ENCODE peak calls at places on chromosomes 4 and X, in four cellular contexts. Q, A, D and J are unnamed samples.

GRCh38 chrX:65463550-65463949 is 71.0 kb downstream of the LAS1L start:
- DNase-seq in Q (no peak), A (no peak), D (no peak), J (no peak)

GRCh38 chr4:15043922-15044321 is 41.6 kb downstream of the CPEB2 start:
- DNase-seq in Q (no peak), A (no peak), D (no peak), J (no peak)

GRCh38 chr4:120070191-120070590 is 3.5 kb upstream of the MAD2L1 start:
- DNase-seq in Q (no peak), A (no peak), D (no peak), J (no peak)

GRCh38 chr4:40330536-40330935 is 4.6 kb upstream of the CHRNA9 start:
- DNase-seq in Q (no peak), A (no peak), D (no peak), J (no peak)

GRCh38 chrX:153702350-153703035 is 14.8 kb downstream of the SLC6A8 start:
- DNase-seq in Q (no peak), A (no peak), D (no peak), J (no peak)

GRCh38 chr4:181971411-181971810 is 271.8 kb upstream of the TENM3 start:
- DNase-seq in Q (no peak), A (no peak), D (no peak), J (no peak)

GRCh38 chr4:10096976-10097330 is 19.6 kb downstream of the WDR1 start:
- DNase-seq in Q (no peak), A (no peak), D (no peak), J (no peak)

GRCh38 chr4:105990933-105991332 is 95.7 kb downstream of the NPNT start:
- DNase-seq in Q (no peak), A (no peak), D (peak; percentile 78), J (no peak)

GRCh38 chr4:146932111-146932510 is 13.6 kb downstream of the TTC29 start:
- DNase-seq in Q (no peak), A (no peak), D (no peak), J (no peak)

GRCh38 chr4:184424993-184425758 is 49.2 kb downstream of the IRF2 start:
- DNase-seq in Q (no peak), A (no peak), D (no peak), J (no peak)

DNA sequence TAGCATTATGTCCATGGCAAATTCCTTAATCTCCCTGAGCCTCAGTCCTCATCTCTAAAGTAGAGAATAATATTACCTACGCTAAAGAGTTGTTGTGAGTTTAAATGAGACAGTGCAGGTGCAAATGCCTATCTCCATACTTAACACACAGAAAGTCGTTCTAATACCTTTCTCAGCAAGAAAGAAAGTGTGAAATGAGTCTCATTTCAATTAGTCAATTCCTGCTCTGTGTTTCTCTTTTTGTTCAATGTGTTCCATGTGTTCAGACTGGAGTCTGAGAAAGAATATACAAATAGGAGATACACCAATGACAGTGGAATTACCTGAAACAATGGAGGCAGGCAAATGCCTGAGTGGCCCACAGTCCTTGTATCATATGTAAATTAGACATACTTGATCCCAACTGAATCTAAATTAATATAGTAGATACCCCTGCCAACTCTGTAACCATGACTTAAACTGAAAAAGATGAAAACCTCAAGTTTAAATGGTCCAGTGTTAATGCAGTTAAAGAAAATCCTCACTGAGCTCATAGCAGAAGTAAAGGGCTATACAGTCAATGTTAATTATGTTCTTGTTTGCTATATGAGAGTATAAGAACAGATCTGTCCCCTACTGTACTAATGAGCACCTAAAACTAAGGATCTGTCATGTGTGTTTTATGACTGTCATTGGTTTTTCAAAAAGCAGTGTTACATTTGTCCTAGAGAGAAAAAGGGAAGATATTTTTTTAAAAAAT is 68.2 kb downstream of the GPC3 start:
- DNase-seq in Q (no peak), A (no peak), D (no peak), J (no peak)
- TF ChIP-seq CTCF in Q (no peak), A (no peak), D (no peak), J (no peak)

GRCh38 chr4:57190651-57191481 is 80.7 kb upstream of the IGFBP7 start:
- DNase-seq in Q (peak; percentile 48), A (peak; percentile 49), D (no peak), J (peak; percentile 42)
- TF ChIP-seq CTCF in Q (peak; percentile 51), A (peak; percentile 68), D (peak; percentile 55), J (peak; percentile 73)

GRCh38 chr4:154630307-154630706 is 17.9 kb upstream of the FGG start:
- DNase-seq in Q (no peak), A (no peak), D (no peak), J (no peak)

GRCh38 chr4:154623995-154624394 is 11.5 kb upstream of the FGG start:
- DNase-seq in Q (no peak), A (no peak), D (no peak), J (no peak)

GRCh38 chr4:154622598-154622997 is 10.1 kb upstream of the FGG start:
- DNase-seq in Q (no peak), A (no peak), D (no peak), J (no peak)

DNA sequence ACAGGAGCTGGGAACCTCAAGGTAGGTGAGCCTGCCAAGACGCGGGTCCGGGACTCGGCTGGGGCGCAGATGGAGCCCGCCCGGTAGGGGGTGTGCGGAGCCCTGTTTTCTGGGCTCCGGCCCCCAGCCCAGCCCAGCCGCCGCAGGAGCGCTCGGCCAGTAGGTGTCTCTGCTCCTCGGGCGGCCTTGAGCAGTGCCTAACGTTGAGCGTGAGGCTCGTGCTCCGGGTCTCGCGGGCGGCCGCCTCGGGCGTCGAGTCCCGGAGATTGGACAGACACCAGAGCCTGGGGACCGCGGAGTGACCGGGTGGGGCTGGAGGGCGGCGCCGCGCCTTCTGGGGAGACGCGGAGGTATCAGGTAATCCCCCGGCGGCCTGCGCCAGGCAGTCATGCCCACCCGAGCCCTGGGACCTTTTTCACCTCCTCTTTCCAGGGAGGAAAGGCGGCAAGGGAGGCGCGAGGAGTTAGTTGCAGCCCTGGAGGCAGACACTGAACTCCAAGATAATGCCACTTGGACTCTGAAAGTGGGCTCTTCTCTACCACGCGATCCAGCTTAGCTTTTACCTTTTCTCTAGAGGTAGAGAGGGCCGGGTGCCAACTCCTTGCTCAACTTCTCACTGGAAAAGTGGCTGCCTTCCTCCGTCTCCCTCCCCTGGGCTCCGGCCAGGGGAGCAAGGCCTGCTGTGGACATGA is 14.5 kb upstream of the FGG start:
- DNase-seq in Q (peak; percentile 78), A (peak; percentile 66), D (peak; percentile 87), J (no peak)
- TF ChIP-seq CTCF in Q (peak; percentile 67), A (peak; percentile 75), D (peak; percentile 54), J (peak; percentile 41)

GRCh38 chrX:97026406-97026805 is 142.7 kb downstream of the RPA4 start:
- DNase-seq in Q (no peak), A (no peak), D (no peak), J (no peak)
- TF ChIP-seq CTCF in Q (no peak), A (peak; percentile 54), D (no peak), J (no peak)

GRCh38 chr4:7193040-7193958 is 961 bp downstream of the SORCS2 start:
- DNase-seq in Q (peak; percentile 62), A (no peak), D (peak; percentile 71), J (peak; percentile 13)

GRCh38 chr4:7194251-7195137 is 2.2 kb downstream of the SORCS2 start:
- DNase-seq in Q (no peak), A (no peak), D (peak; percentile 90), J (peak; percentile 66)

GRCh38 chr4:7191546-7192251 is 639 bp upstream of the SORCS2 start:
- DNase-seq in Q (no peak), A (no peak), D (peak; percentile 67), J (no peak)

GRCh38 chr4:7190668-7191545 is 1.4 kb upstream of the SORCS2 start:
- DNase-seq in Q (no peak), A (no peak), D (peak; percentile 39), J (no peak)

GRCh38 chr4:7192252-7193039 is at the start of gene SORCS2:
- DNase-seq in Q (peak; percentile 88), A (peak; percentile 71), D (peak; percentile 83), J (peak; percentile 66)
- TF ChIP-seq CTCF in Q (peak; percentile 64), A (peak; percentile 83), D (peak; percentile 50), J (peak; percentile 64)